ENCODE peak calls at places on chromosomes 1 and 21, in ten cellular contexts. W is 8988T; M is GM12865; Z is NCI-H524; C is fibroblast of mammary gland; E is EH; V is activated T-cell treated with anti-CD3 and anti-CD28 coated beads, Interleukin-2, amount 50 U/mL, for 72 hours; L is stimulated activated CD4-positive, alpha-beta T cell treated with anti-CD3 and anti-CD28 coated beads, Interleukin-2, amount 100 ng/mL, for 48 hours; N is stimulated activated CD8-positive, alpha-beta memory T cell treated with anti-CD3 and anti-CD28 coated beads, Interleukin-4, amount 100 ng/mL, for 4 hours; P is HCEC 1CT. K is an unnamed sample.

GRCh38 chr1:248622491-248623106 is 12.3 kb downstream of the OR2T11 start:
- DNase-seq in W (no peak), M (peak), Z (peak), C (peak), E (peak), V (no peak), L (no peak), N (no peak), P (peak), K (no peak)

GRCh38 chr1:18927654-18928272 is 25.4 kb upstream of the ALDH4A1 start:
- DNase-seq in W (no peak), M (peak), Z (peak), C (no peak), E (peak), V (peak), L (no peak), N (no peak), P (no peak), K (no peak)

GRCh38 chr1:26771643-26772321 is 16.0 kb upstream of the PIGV start:
- DNase-seq in W (no peak), M (peak), Z (no peak), C (peak), E (peak), V (no peak), L (no peak), N (no peak), P (peak), K (no peak)

GRCh38 chr1:96987186-96987703 is 265.7 kb downstream of the PTBP2 start:
- DNase-seq in W (no peak), M (no peak), Z (no peak), C (peak), E (no peak), V (no peak), L (no peak), N (no peak), P (no peak), K (no peak)

GRCh38 chr1:174266476-174266875 is 107.2 kb downstream of the RABGAP1L start:
- DNase-seq in W (no peak), M (no peak), Z (no peak), C (peak), E (no peak), V (no peak), L (no peak), N (no peak), P (no peak), K (no peak)

GRCh38 chr1:86913399-86913895 is 479 bp downstream of the SELENOF start:
- DNase-seq in W (no peak), M (peak), Z (peak), C (peak), E (peak), V (peak), L (peak), N (no peak), P (peak), K (no peak)

GRCh38 chr1:46612937-46613660 is 3.5 kb downstream of the MOB3C start:
- DNase-seq in W (no peak), M (no peak), Z (no peak), C (no peak), E (no peak), V (no peak), L (no peak), N (no peak), P (no peak), K (peak)

GRCh38 chr1:199612976-199613774 is 414.3 kb upstream of the NR5A2 start:
- DNase-seq in W (no peak), M (peak), Z (no peak), C (peak), E (peak), V (no peak), L (no peak), N (no peak), P (peak), K (no peak)

GRCh38 chr1:26288311-26288941 is 8.5 kb downstream of the SH3BGRL3 start:
- DNase-seq in W (no peak), M (peak), Z (peak), C (no peak), E (no peak), V (peak), L (peak), N (peak), P (no peak), K (no peak)

GRCh38 chr1:46401964-46402626 is 8.0 kb downstream of the FAAH start:
- DNase-seq in W (no peak), M (no peak), Z (peak), C (peak), E (peak), V (no peak), L (no peak), N (no peak), P (peak), K (peak)

GRCh38 chr1:8015036-8015808 is 10.9 kb downstream of the ERRFI1 start:
- DNase-seq in W (no peak), M (peak), Z (peak), C (peak), E (peak), V (peak), L (no peak), N (no peak), P (peak), K (peak)

GRCh38 chr1:4003846-4004505 is 103.9 kb upstream of the C1orf174 start:
- DNase-seq in W (no peak), M (no peak), Z (no peak), C (no peak), E (no peak), V (no peak), L (no peak), N (no peak), P (no peak), K (no peak)

GRCh38 chr1:68961143-68961542 is 464.3 kb upstream of the DEPDC1 start:
- DNase-seq in W (no peak), M (no peak), Z (no peak), C (no peak), E (no peak), V (no peak), L (no peak), N (no peak), P (no peak), K (no peak)

GRCh38 chr1:50493710-50494109 is 70.5 kb upstream of the DMRTA2 start:
- DNase-seq in W (no peak), M (no peak), Z (no peak), C (no peak), E (no peak), V (no peak), L (no peak), N (no peak), P (no peak), K (no peak)

GRCh38 chr1:9625761-9626160 is 25.8 kb upstream of the PIK3CD start:
- DNase-seq in W (no peak), M (no peak), Z (no peak), C (no peak), E (no peak), V (no peak), L (no peak), N (no peak), P (no peak), K (no peak)

GRCh38 chr1:104706631-104707147 is 957.0 kb downstream of the AMY1C start:
- DNase-seq in W (no peak), M (peak), Z (no peak), C (no peak), E (peak), V (no peak), L (no peak), N (no peak), P (no peak), K (no peak)

GRCh38 chr1:59776960-59777852 is 37.5 kb upstream of the HOOK1 start:
- DNase-seq in W (no peak), M (no peak), Z (no peak), C (no peak), E (peak), V (no peak), L (no peak), N (no peak), P (peak), K (no peak)

GRCh38 chr1:107777664-107778047 is 187.3 kb downstream of the VAV3 start:
- DNase-seq in W (no peak), M (no peak), Z (no peak), C (no peak), E (no peak), V (no peak), L (no peak), N (no peak), P (no peak), K (no peak)

GRCh38 chr1:226975909-226976670 is 36.0 kb downstream of the COQ8A start:
- DNase-seq in W (no peak), M (no peak), Z (no peak), C (no peak), E (no peak), V (no peak), L (no peak), N (no peak), P (no peak), K (no peak)

GRCh38 chr1:4529579-4530445 is 124.6 kb upstream of the AJAP1 start:
- DNase-seq in W (no peak), M (no peak), Z (no peak), C (no peak), E (no peak), V (no peak), L (no peak), N (no peak), P (no peak), K (no peak)

GRCh38 chr1:228372183-228373003 is 34.2 kb downstream of the TRIM11 start:
- DNase-seq in W (peak), M (no peak), Z (no peak), C (no peak), E (no peak), V (no peak), L (no peak), N (no peak), P (no peak), K (no peak)

GRCh38 chr21:28299946-28300345 is 692.7 kb downstream of the LTN1 start:
- DNase-seq in W (no peak), M (no peak), Z (no peak), C (no peak), E (no peak), V (no peak), L (no peak), N (no peak), P (no peak), K (no peak)

GRCh38 chr1:46062651-46063319 is 69.6 kb downstream of the PIK3R3 start:
- DNase-seq in W (no peak), M (peak), Z (peak), C (peak), E (peak), V (peak), L (peak), N (peak), P (no peak), K (no peak)

GRCh38 chr1:234849824-234850223 is 239.8 kb upstream of the IRF2BP2 start:
- DNase-seq in W (no peak), M (no peak), Z (no peak), C (no peak), E (no peak), V (no peak), L (no peak), N (no peak), P (no peak), K (no peak)

GRCh38 chr1:23558140-23558871 is 995 bp downstream of the ID3 start:
- DNase-seq in W (no peak), M (peak), Z (peak), C (no peak), E (peak), V (peak), L (peak), N (no peak), P (peak), K (no peak)

GRCh38 chr1:227777156-227777555 is 38.3 kb upstream of the PRSS38 start:
- DNase-seq in W (no peak), M (no peak), Z (no peak), C (no peak), E (no peak), V (no peak), L (no peak), N (no peak), P (no peak), K (no peak)

GRCh38 chr21:31559368-31560119 is 99.9 kb upstream of the SOD1 start:
- DNase-seq in W (peak), M (peak), Z (peak), C (peak), E (peak), V (peak), L (peak), N (peak), P (no peak), K (peak)

GRCh38 chr1:236615399-236616148 is 11.3 kb upstream of the HEATR1 start:
- DNase-seq in W (no peak), M (no peak), Z (no peak), C (no peak), E (no peak), V (no peak), L (no peak), N (no peak), P (no peak), K (no peak)

GRCh38 chr1:35180776-35181374 is 12.1 kb downstream of the SFPQ start:
- DNase-seq in W (no peak), M (no peak), Z (no peak), C (no peak), E (no peak), V (peak), L (no peak), N (no peak), P (no peak), K (no peak)

GRCh38 chr1:93042134-93042821 is 36.8 kb upstream of the MTF2 start:
- DNase-seq in W (no peak), M (peak), Z (no peak), C (no peak), E (peak), V (peak), L (no peak), N (no peak), P (no peak), K (no peak)

GRCh38 chr1:115274467-115274866 is 63.6 kb downstream of the NGF start:
- DNase-seq in W (no peak), M (no peak), Z (no peak), C (no peak), E (no peak), V (no peak), L (no peak), N (no peak), P (no peak), K (no peak)

GRCh38 chr1:24926596-24927249 is 3.4 kb downstream of the RUNX3 start:
- DNase-seq in W (no peak), M (peak), Z (no peak), C (no peak), E (peak), V (no peak), L (no peak), N (no peak), P (peak), K (no peak)

K was measured in anterior cingulate cortex.